ENCODE peak calls at places on chromosomes 16 and 17, in four cellular contexts. H is endodermal cell; Z is CD8-positive, alpha-beta memory T cell; E is H1. A is an unnamed sample.

GRCh38 chr17:4004517-4005295 is 40.5 kb upstream of the ATP2A3 start:
- DNase-seq in H (peak; percentile 96), Z (peak; percentile 63), E (peak; percentile 88), A (no peak)

GRCh38 chr16:51175081-51175480 is 24.0 kb upstream of the SALL1 start:
- DNase-seq in H (no peak), Z (no peak), E (no peak), A (no peak)

GRCh38 chr17:73013816-73014663 is 78.4 kb downstream of the SLC39A11 start:
- DNase-seq in H (peak; percentile 79), Z (no peak), E (no peak), A (no peak)

GRCh38 chr17:40443988-40444899 is 994 bp downstream of the IGFBP4 start:
- DNase-seq in H (peak; percentile 76), Z (no peak), E (peak; percentile 60), A (no peak)

GRCh38 chr16:83338941-83339340 is 468.8 kb upstream of the HSBP1 start:
- DNase-seq in H (no peak), Z (no peak), E (no peak), A (no peak)

GRCh38 chr17:56781944-56782737 is 51.6 kb downstream of the C17orf67 start:
- DNase-seq in H (no peak), Z (no peak), E (no peak), A (no peak)

GRCh38 chr17:47665655-47666054 is 15.9 kb downstream of the KPNB1 start:
- DNase-seq in H (no peak), Z (no peak), E (no peak), A (no peak)

GRCh38 chr16:71401988-71402387 is 39.9 kb downstream of the TLE7 start:
- DNase-seq in H (no peak), Z (no peak), E (no peak), A (no peak)

GRCh38 chr16:11384184-11384955 is 39.1 kb downstream of the RMI2 start:
- DNase-seq in H (no peak), Z (no peak), E (no peak), A (no peak)

GRCh38 chr17:39429600-39429999 is 21.5 kb downstream of the MED1 start:
- DNase-seq in H (no peak), Z (no peak), E (no peak), A (no peak)

GRCh38 chr16:24568392-24568791 is 29.0 kb downstream of the RBBP6 start:
- DNase-seq in H (no peak), Z (no peak), E (no peak), A (no peak)

GRCh38 chr17:19713462-19713861 is 2.9 kb downstream of the SLC47A2 start:
- DNase-seq in H (peak; percentile 87), Z (no peak), E (no peak), A (no peak)

GRCh38 chr17:73705594-73705993 is 61.3 kb upstream of the SDK2 start:
- DNase-seq in H (no peak), Z (no peak), E (no peak), A (no peak)

GRCh38 chr17:9331512-9332163 is 244.0 kb downstream of the STX8 start:
- DNase-seq in H (peak; percentile 47), Z (no peak), E (no peak), A (no peak)

DNA sequence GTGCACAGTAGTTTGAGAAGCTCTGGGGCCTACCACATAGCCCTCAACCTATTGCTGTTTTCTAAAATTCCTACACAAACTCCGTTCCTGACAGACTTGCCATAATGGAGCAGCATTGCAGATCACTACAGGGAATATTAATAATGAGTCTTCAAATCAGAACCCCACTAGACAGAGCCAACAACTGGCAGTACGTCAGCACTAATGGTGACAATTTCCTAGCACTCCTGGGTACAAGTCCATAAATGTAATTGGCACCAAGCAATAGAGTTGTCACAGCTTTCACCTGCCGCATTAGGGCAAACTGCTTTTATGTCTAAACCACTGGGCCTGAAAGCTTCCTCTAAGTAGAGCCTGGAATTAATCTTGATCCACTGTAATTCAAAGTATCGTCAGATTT is 25.6 kb upstream of the ABAT start:
- DNase-seq in H (no peak), Z (no peak), E (no peak), A (no peak)
- H3K9me3 ChIP-seq in H (no peaks in the 10 kb centered on the region), Z (no peaks in the 10 kb centered on the region), E (no peaks in the 10 kb centered on the region), A (no peaks in the 10 kb centered on the region)

DNA sequence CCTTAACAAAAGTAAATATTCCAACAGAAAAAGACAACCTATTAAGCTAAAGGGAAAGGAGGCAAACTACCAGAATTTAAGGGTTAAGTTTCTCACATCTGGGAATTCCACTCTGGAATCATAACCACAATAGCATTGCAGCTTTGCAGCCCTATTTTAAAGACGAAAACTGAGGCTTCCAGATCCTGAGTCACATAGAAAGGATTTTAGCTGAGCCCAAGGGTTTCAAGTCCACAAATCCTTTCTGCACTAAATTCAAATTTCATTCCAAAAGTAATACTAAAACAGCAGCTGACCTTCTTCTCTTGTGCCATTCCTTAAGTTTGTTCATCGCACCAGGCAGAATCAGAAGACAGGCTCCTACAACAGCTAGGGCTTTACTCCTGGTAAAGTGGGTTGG is 17.8 kb downstream of the XYLT1 start:
- DNase-seq in H (no peak), Z (no peak), E (no peak), A (no peak)
- H3K4me1 ChIP-seq in H (no peaks in the 10 kb centered on the region), Z (peaks cover 41% of the 10 kb centered on the region), E (no peaks in the 10 kb centered on the region), A (no peaks in the 10 kb centered on the region)

GRCh38 chr16:55369151-55369550 is 45.1 kb downstream of the IRX6 start:
- DNase-seq in H (no peak), Z (no peak), E (no peak), A (no peak)

GRCh38 chr16:55364811-55365210 is 40.8 kb downstream of the IRX6 start:
- DNase-seq in H (no peak), Z (no peak), E (no peak), A (no peak)

GRCh38 chr16:55367796-55368195 is 43.8 kb downstream of the IRX6 start:
- DNase-seq in H (no peak), Z (no peak), E (no peak), A (no peak)

GRCh38 chr16:55368205-55368604 is 44.2 kb downstream of the IRX6 start:
- DNase-seq in H (no peak), Z (no peak), E (no peak), A (no peak)

GRCh38 chr16:55367301-55367745 is 43.3 kb downstream of the IRX6 start:
- DNase-seq in H (no peak), Z (no peak), E (no peak), A (no peak)
- H3K9me3 ChIP-seq in H (no peaks in the 10 kb centered on the region), Z (no peaks in the 10 kb centered on the region), E (no peaks in the 10 kb centered on the region), A (no peaks in the 10 kb centered on the region)

DNA sequence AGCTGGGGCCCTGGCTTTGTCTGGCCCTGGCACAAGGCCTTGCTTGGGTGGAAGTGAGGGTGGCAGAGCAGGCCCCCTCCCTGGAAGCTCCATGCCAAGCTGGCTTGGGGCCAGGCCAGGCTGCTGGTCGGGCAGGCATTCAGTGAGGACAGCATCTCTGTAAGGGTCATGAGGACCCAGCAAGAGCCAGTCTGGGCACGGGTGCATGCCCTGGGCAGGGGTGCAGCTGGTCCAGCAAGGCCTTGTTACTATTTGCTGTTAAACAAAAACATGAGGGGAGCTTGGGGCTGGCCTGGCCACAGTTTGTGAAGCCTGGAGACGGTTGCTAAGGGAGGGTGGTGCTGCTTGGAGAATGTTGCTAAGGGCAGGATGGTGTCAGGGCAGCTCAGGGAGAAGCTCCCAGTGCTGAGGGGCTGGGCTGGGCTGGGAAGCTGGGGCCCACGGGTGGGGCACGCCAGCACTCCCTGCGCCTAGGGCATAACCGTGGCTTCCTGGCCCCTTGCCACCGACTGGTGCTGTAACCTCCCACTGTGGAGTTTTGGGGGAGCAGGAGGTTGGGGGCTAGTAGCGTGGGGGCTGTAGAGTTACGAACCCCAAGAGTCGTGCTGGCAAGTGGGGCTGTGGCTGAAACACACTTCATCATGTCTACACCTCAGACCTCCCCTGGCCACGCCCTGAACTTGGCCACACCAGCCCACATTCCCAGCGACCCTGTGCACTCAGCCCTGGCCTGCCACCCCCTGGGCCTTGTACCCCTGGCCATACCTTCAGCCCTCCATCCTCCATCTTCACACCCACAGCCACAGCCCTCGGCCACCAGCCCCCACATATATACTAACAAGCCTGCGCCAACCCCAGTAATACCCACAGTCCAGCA is 1.6 kb downstream of the TPPP3 start:
- DNase-seq in H (no peak), Z (no peak), E (no peak), A (no peak)
- H3K4me1 ChIP-seq in H (peaks cover 8% of the 10 kb centered on the region), Z (peaks cover 8% of the 10 kb centered on the region), E (peaks cover 19% of the 10 kb centered on the region), A (peaks cover 10% of the 10 kb centered on the region)

DNA sequence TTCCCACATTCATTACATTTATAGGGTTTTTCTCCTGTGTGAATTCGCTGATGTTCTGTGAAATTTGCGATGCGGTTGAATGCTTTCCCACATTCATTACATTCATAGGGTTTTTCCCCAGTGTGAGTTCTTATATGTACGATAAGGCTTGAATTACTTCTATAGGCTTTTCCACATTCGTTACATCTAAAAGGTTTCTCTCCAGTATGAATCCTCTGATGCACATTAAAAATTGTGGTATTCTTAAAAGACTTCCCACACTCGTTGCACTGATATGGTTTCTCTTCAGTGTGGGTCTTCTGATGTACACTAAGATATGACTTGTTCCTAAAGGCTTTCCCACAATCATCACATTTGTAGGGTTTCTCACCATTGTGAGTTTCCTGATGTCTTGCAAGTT is 30.4 kb downstream of the ZNF624 start:
- DNase-seq in H (no peak), Z (no peak), E (no peak), A (no peak)
- H3K9me3 ChIP-seq in H (peaks cover 89% of the 10 kb centered on the region), Z (peaks cover 37% of the 10 kb centered on the region), E (peaks cover 53% of the 10 kb centered on the region), A (peaks cover 2% of the 10 kb centered on the region)

DNA sequence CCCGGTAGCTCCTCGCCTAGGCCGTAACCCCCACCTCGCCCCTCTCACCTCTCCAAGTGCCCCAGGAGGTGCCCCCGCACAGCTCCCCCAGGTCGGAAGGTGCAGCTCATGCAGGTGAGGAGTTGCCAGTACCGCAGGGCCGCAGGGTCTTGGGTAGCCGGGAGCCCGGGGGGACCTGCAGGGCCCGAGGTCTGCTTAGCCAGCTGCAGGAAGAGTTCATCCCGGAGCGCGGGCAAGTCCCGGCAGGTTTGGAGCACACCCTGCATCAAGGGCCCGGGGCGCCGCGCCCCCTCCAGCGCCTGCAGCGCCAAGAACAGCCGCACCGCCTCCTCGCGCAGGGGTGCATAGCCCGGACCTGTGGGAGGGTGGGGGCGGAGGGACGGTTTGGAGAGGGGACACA is 4.8 kb downstream of the PLEKHH3 start:
- DNase-seq in H (peak; percentile 81), Z (no peak), E (no peak), A (no peak)
- H3K4me1 ChIP-seq in H (peaks cover 6% of the 10 kb centered on the region), Z (peaks cover 45% of the 10 kb centered on the region), E (peaks cover 35% of the 10 kb centered on the region), A (peaks cover 14% of the 10 kb centered on the region)

GRCh38 chr16:3223913-3224515 is 10.9 kb downstream of the ZNF200 start:
- DNase-seq in H (no peak), Z (no peak), E (no peak), A (no peak)
- H3K9me3 ChIP-seq in H (peaks cover 74% of the 10 kb centered on the region), Z (peaks cover 41% of the 10 kb centered on the region), E (peaks cover 59% of the 10 kb centered on the region), A (peaks cover 13% of the 10 kb centered on the region)

GRCh38 chr17:77160032-77160876 is 19.5 kb downstream of the SEC14L1 start:
- DNase-seq in H (no peak), Z (no peak), E (no peak), A (no peak)
- H3K4me1 ChIP-seq in H (peaks cover 5% of the 10 kb centered on the region), Z (peaks cover 7% of the 10 kb centered on the region), E (peaks cover 6% of the 10 kb centered on the region), A (peaks cover 12% of the 10 kb centered on the region)

A was measured in iPS DF 6.9.